ENCODE peak calls at places on chromosome 13, in four cellular contexts. K is A549, C is GM12878, F is HepG2. N is an unnamed sample.

GRCh38 chr13:109803822-109804221 is 17.4 kb upstream of the IRS2 start:
- DNase-seq in K (no peak), C (no peak), F (peak; percentile 20), N (no peak)

GRCh38 chr13:90443268-90443667 is 904.2 kb upstream of the MIR17HG start:
- DNase-seq in K (peak; percentile 39), C (no peak), F (no peak), N (no peak)

GRCh38 chr13:41457589-41458186 is 338 bp downstream of the RGCC start:
- DNase-seq in K (no peak), C (no peak), F (no peak), N (no peak)

GRCh38 chr13:30329009-30329585 is 21.7 kb upstream of the KATNAL1 start:
- DNase-seq in K (no peak), C (no peak), F (no peak), N (no peak)

GRCh38 chr13:111161601-111162600 is 46.8 kb downstream of the ARHGEF7 start:
- DNase-seq in K (no peak), C (no peak), F (no peak), N (no peak)

GRCh38 chr13:102293723-102294122 is 108.1 kb downstream of the FGF14 start:
- DNase-seq in K (no peak), C (no peak), F (no peak), N (no peak)

GRCh38 chr13:33032037-33032625 is 15.9 kb downstream of the KL start:
- DNase-seq in K (no peak), C (no peak), F (no peak), N (no peak)

GRCh38 chr13:97353927-97354326 is 80.0 kb upstream of the RAP2A start:
- DNase-seq in K (no peak), C (no peak), F (no peak), N (no peak)

GRCh38 chr13:92938481-92939020 is 288.1 kb upstream of the GPC6 start:
- DNase-seq in K (no peak), C (no peak), F (no peak), N (no peak)

GRCh38 chr13:36806102-36806501 is 12.9 kb upstream of the RFXAP start:
- DNase-seq in K (no peak), C (no peak), F (no peak), N (no peak)

GRCh38 chr13:20505405-20506366 is 20.0 kb downstream of the CRYL1 start:
- DNase-seq in K (no peak), C (no peak), F (peak; percentile 95), N (no peak)

GRCh38 chr13:112443191-112444000 is 67.2 kb downstream of the SPACA7 start:
- DNase-seq in K (no peak), C (no peak), F (no peak), N (no peak)

GRCh38 chr13:112442483-112443090 is 66.4 kb downstream of the SPACA7 start:
- DNase-seq in K (no peak), C (no peak), F (no peak), N (no peak)

GRCh38 chr13:112445411-112446271 is 69.5 kb downstream of the SPACA7 start:
- DNase-seq in K (no peak), C (no peak), F (no peak), N (no peak)

GRCh38 chr13:112444416-112445399 is 68.6 kb downstream of the SPACA7 start:
- DNase-seq in K (no peak), C (no peak), F (no peak), N (no peak)

DNA sequence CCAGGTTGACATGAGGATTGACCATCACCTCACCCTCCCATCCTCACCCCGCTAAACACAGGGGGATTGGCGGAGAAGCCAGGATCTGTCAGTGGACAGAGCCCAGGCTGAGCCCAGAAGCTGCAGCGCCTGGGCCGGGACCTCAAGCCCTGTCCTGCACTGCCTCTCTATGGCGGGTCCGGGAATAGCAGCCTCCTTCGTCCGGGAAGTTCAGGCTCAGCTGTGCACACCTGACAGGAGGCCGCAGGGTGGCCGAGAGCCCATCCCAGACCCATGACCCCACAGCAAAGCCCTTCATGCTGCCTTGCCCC is 67.8 kb downstream of the SPACA7 start:
- DNase-seq in K (peak; percentile 50), C (no peak), F (peak; percentile 44), N (peak; percentile 34)
- TF ChIP-seq MAX in K (no peak), C (no peak), F (no peak), N (no peak)

GRCh38 chr13:94362411-94362909 is 117.0 kb downstream of the DCT start:
- DNase-seq in K (peak; percentile 80), C (peak; percentile 36), F (peak; percentile 46), N (peak; percentile 68)
- TF ChIP-seq RAD21 in K (peak; percentile 89), C (peak; percentile 96), F (peak; percentile 87), N (peak; percentile 68)

GRCh38 chr13:114328595-114328994 is 14.3 kb downstream of the CHAMP1 start:
- DNase-seq in K (no peak), C (no peak), F (no peak), N (no peak)
- TF ChIP-seq MAX in K (no peak), C (no peak), F (no peak), N (no peak)

DNA sequence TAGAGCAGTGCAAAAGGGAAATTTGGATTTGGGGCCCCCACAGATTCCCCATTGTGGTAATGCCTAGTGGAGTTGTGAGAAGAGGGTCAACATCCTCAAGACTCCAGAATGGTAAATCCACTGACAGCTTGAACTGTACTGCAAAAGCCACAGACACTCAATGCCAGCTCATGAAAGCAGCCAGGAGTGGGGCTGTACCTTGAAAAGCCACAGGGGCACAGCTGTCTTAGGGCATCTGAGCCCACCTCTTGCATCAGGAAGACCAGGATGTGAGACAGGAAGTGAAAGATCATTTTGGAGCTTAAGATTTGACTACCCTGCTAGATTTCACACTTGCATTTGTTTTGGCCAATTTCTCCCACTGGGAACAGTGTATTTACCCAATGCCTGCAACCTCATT is 1548.9 kb upstream of the PCDH20 start:
- DNase-seq in K (no peak), C (no peak), F (no peak), N (no peak)
- TF ChIP-seq RAD21 in K (no peak), C (no peak), F (no peak), N (no peak)

DNA sequence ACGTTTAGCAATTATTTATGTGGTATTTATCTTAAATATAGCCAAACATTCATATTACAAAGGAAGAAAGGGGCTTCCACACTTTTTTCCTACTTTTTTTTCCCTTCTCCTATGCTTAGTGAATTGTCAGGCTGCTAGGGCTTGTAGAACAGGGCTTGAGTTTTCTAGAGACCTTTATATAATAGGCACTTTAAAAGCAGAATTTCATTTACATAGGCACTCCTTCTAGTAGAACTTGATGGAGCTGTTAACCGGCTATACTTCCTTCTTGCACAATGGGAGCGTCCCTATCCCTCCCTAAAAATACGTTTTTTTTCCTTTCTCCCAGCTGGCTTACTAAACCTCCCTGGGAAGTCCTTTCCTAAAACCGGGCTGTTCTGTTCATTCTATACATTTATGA is 1.1 kb downstream of the TRIM13 start:
- DNase-seq in K (no peak), C (no peak), F (no peak), N (no peak)
- TF ChIP-seq MAX in K (no peak), C (no peak), F (no peak), N (no peak)

DNA sequence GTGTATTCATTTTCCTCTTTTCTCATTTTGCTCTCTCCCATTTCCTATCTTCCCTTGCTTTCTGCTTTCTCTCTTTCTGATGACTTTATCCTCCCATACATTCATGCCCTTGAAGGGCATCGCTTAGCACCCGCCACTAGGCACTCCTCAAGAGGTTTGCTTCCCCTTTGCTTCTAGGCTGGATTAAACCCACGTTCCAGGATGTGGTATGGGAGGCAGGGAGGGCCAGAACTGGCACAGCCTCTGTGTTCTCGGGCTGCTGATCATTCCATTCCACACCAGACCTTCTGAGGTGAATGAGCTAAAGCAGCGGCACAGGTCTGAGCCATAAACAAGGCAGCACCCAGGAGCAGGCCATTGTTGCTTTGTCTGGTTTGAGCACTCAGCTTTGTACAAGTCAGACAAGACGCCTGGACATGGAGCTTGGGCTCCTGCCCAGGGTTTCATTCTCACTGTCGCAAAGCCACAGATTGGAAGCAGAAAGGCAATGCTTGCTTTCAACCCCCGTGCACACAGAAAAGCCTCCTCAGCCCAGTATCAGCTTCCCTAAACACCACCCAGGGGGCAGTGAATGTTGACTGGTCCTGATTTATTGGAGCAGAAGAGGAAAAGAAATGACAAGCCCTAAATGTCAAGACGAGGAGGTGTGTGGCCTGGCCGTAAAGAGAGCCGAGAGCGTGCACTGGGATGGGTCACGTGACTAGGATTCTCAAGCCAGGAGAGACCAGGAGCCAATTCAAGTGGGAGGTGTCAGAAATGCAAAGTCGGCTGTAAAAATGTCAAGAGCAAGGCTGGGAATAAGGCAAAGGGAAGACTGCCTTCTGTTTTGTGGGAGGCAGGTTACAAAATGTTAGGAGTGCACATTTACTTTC is 218.0 kb upstream of the SERP2 start:
- DNase-seq in K (no peak), C (no peak), F (no peak), N (no peak)
- TF ChIP-seq RAD21 in K (no peak), C (no peak), F (no peak), N (no peak)

N was measured in HCT116.